ENCODE peak calls at places on chromosomes 3 and 15, in six cellular contexts. I is HCT116, P is PC-9, T is GM23338, C is hepatocyte, V is PC-3. G is an unnamed sample.
A peak's percentile ranks its signal among the peaks of the same experiment; 100 is the strongest.

GRCh38 chr3:52233968-52234367 is 5.0 kb downstream of the TWF2 start:
- DNase-seq in I (no peak), P (no peak), T (no peak), C (no peak), V (no peak), G (no peak)

GRCh38 chr3:41612853-41613252 is 349.1 kb downstream of the ULK4 start:
- DNase-seq in I (no peak), P (no peak), T (no peak), C (no peak), V (no peak), G (no peak)

GRCh38 chr3:52234516-52235447 is 4.2 kb downstream of the TWF2 start:
- DNase-seq in I (no peak), P (no peak), T (no peak), C (no peak), V (no peak), G (no peak)

GRCh38 chr15:87902772-87903388 is 353.7 kb downstream of the NTRK3 start:
- DNase-seq in I (no peak), P (no peak), T (no peak), C (no peak), V (no peak), G (no peak)

GRCh38 chr3:111667621-111668239 is 72.6 kb upstream of the ZBED2 start:
- DNase-seq in I (no peak), P (no peak), T (no peak), C (no peak), V (no peak), G (peak; percentile 96)

GRCh38 chr15:79644091-79644490 is 212.0 kb downstream of the MINAR1 start:
- DNase-seq in I (no peak), P (no peak), T (no peak), C (no peak), V (peak; percentile 57), G (no peak)

GRCh38 chr3:158659454-158660237 is 12.8 kb downstream of the LXN start:
- DNase-seq in I (peak; percentile 33), P (peak; percentile 39), T (peak; percentile 68), C (peak; percentile 78), V (peak; percentile 70), G (peak; percentile 75)

GRCh38 chr3:185920168-185920567 is 17.6 kb downstream of the TRA2B start:
- DNase-seq in I (no peak), P (no peak), T (no peak), C (no peak), V (no peak), G (no peak)

GRCh38 chr3:146403792-146404191 is 65.6 kb downstream of the PLSCR2 start:
- DNase-seq in I (peak; percentile 12), P (no peak), T (no peak), C (no peak), V (peak; percentile 78), G (no peak)

GRCh38 chr3:73254062-73254461 is 192.6 kb downstream of the EBLN2 start:
- DNase-seq in I (no peak), P (no peak), T (no peak), C (no peak), V (no peak), G (no peak)

GRCh38 chr3:160210799-160211221 is 14.4 kb upstream of the C3orf80 start:
- DNase-seq in I (peak; percentile 62), P (peak; percentile 49), T (peak; percentile 55), C (peak; percentile 47), V (peak; percentile 54), G (peak; percentile 29)

GRCh38 chr3:143972155-143972494 is 502 bp downstream of the DIPK2A start:
- DNase-seq in I (no peak), P (no peak), T (no peak), C (no peak), V (no peak), G (no peak)

GRCh38 chr15:63597033-63597790 is at the start of gene FBXL22:
- DNase-seq in I (no peak), P (no peak), T (peak; percentile 24), C (peak; percentile 26), V (no peak), G (no peak)

GRCh38 chr3:56183529-56183928 is 284.7 kb downstream of the ERC2 start:
- DNase-seq in I (no peak), P (no peak), T (peak; percentile 24), C (no peak), V (no peak), G (no peak)

DNA sequence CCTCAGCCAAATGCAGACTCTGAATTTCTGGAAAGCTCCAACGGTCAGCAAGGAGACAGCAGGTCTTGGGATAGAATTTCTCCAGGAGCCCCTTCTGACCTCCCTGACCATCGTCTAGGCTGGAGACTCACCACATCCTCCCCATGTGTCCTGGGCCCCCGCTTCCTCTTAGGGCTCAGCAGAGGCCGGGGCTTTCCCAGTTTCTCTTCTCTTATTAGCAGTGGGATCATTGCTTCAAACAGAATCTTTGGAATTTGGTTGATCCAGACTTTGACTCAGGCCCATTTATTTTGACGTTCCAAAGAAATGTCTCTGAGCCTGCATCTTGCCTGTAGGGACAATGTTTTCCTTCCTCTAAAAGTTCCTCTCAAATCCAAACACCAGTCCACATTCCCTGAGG is 38.4 kb upstream of the SLC6A6 start:
- DNase-seq in I (no peak), P (no peak), T (no peak), C (no peak), V (no peak), G (no peak)
- H3K9me2 ChIP-seq in I (no peaks in the 10 kb centered on the region), P (no peaks in the 10 kb centered on the region), T (no peaks in the 10 kb centered on the region), C (no peaks in the 10 kb centered on the region), V (no peaks in the 10 kb centered on the region), G (no peaks in the 10 kb centered on the region)

GRCh38 chr15:69223083-69223813 is 62.8 kb downstream of the GLCE start:
- DNase-seq in I (no peak), P (no peak), T (no peak), C (no peak), V (no peak), G (no peak)

GRCh38 chr15:69222002-69222474 is 61.6 kb downstream of the GLCE start:
- DNase-seq in I (no peak), P (no peak), T (no peak), C (peak; percentile 18), V (no peak), G (no peak)

GRCh38 chr15:69224383-69224782 is 63.9 kb downstream of the GLCE start:
- DNase-seq in I (no peak), P (peak; percentile 43), T (peak; percentile 68), C (peak; percentile 82), V (no peak), G (no peak)

GRCh38 chr15:69226028-69226355 is 65.6 kb downstream of the GLCE start:
- DNase-seq in I (no peak), P (no peak), T (no peak), C (no peak), V (no peak), G (no peak)

DNA sequence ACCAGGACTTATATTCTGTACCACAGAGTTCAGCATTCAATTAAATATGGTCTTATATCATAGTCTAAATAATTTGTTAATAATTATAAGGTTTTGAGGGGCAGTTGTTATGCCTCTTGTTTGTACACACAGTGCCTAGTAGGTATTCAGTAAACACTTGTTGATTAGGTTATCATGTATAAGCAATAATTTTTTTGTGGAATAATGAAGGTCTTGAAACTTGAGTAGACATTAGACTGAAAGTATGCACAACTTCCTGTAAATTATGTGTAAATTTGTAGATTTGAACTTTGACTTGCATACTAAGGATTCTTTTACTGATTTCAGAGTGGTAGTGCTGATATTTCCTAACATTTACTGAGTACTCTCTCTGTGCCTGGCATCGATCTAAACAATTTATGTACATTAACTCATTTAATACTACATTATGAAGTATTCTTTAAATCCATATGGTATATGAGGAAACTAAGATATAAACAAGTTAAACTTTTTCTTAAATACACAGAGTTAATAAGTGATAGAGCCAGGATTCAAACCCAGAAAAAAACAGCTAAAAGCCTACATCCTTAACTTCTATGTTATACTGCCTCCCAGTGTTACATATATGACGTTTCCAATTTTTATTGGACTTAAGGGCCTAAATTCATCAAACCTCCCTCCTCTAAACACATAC is 65.1 kb downstream of the GLCE start:
- DNase-seq in I (peak; percentile 26), P (peak; percentile 35), T (peak; percentile 66), C (peak; percentile 26), V (peak; percentile 52), G (peak; percentile 31)
- TF ChIP-seq CTCF in I (peak; percentile 56), P (peak; percentile 49), T (peak; percentile 59), C (peak; percentile 50), V (peak; percentile 58), G (peak; percentile 19)

DNA sequence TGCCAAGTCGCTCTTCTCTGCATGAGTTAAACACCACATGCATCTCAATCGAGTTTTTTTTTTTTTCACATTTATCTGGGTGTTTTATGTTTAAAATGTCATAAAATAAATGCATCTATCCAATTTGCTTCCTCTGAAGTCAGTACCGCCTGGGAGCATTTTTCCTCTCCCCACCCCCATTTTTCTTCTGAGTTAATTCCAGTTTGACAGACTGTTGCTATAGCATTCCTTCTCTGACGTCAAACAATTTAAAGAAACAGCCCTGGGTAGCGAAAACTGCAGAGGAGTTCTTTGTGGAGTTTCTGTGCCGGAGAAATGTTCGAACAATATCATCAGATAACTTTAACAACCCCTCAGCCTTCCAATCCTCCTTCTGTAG is 885 bp upstream of the GNB4 start:
- DNase-seq in I (no peak), P (no peak), T (peak; percentile 38), C (peak; percentile 73), V (no peak), G (no peak)
- TF ChIP-seq EZH2 in I (no peak), P (no peak), T (no peak), C (no peak), V (no peak), G (no peak)

GRCh38 chr3:84536916-84537315 is 421.9 kb upstream of the CADM2 start:
- DNase-seq in I (no peak), P (no peak), T (no peak), C (no peak), V (no peak), G (no peak)

GRCh38 chr3:84538597-84538996 is 420.2 kb upstream of the CADM2 start:
- DNase-seq in I (no peak), P (no peak), T (no peak), C (no peak), V (no peak), G (no peak)
- H3K9me2 ChIP-seq in I (no peaks in the 10 kb centered on the region), P (no peaks in the 10 kb centered on the region), T (peaks cover 7% of the 10 kb centered on the region), C (no peaks in the 10 kb centered on the region), V (no peaks in the 10 kb centered on the region), G (no peaks in the 10 kb centered on the region)

GRCh38 chr3:128605091-128606046 is 45.2 kb downstream of the RPN1 start:
- DNase-seq in I (no peak), P (no peak), T (no peak), C (no peak), V (no peak), G (no peak)
- TF ChIP-seq CTCF in I (peak; percentile 8), P (no peak), T (no peak), C (peak; percentile 25), V (peak; percentile 10), G (no peak)

G was measured in MM.1S.